ENCODE peak calls at places on chromosomes 16 and 17, in eight cellular contexts. E is HFFc6; U is stimulated activated CD8-positive, alpha-beta memory T cell treated with anti-CD3 and anti-CD28 coated beads, Interleukin-2, amount 100 ng/mL, for 1 hour; F is effector CD4-positive, alpha-beta T cell; H is H54; A is activated CD4-positive, CD25-positive, alpha-beta regulatory T cell; B is aorta; G is activated naive CD4-positive, alpha-beta T cell. S is an unnamed sample.

GRCh38 chr17:50659220-50659619 is 24.5 kb downstream of the ABCC3 start:
- DNase-seq in E (no peak), U (no peak), F (no peak), H (no peak), A (no peak), B (peak), G (no peak), S (no peak)

GRCh38 chr17:81482673-81483072 is 29.9 kb downstream of the ACTG1 start:
- DNase-seq in E (no peak), U (no peak), F (no peak), H (no peak), A (no peak), B (no peak), G (no peak), S (no peak)

GRCh38 chr17:48592592-48592991 is 987 bp downstream of the HOXB5 start:
- DNase-seq in E (no peak), U (no peak), F (no peak), H (no peak), A (no peak), B (no peak), G (no peak), S (no peak)

GRCh38 chr17:3963214-3964201 is 729 bp downstream of the ATP2A3 start:
- DNase-seq in E (no peak), U (peak), F (peak), H (no peak), A (peak), B (no peak), G (no peak), S (no peak)

GRCh38 chr17:30894236-30894635 is 11.8 kb downstream of the TEFM start:
- DNase-seq in E (no peak), U (no peak), F (no peak), H (no peak), A (no peak), B (no peak), G (no peak), S (no peak)

GRCh38 chr17:50177983-50178834 is 12.4 kb downstream of the SGCA start:
- DNase-seq in E (peak), U (peak), F (peak), H (peak), A (no peak), B (peak), G (no peak), S (peak)

GRCh38 chr16:50229149-50229726 is 37.1 kb upstream of the ADCY7 start:
- DNase-seq in E (no peak), U (no peak), F (no peak), H (no peak), A (no peak), B (no peak), G (no peak), S (no peak)

GRCh38 chr16:58022601-58023371 is 2.8 kb upstream of the MMP15 start:
- DNase-seq in E (peak), U (no peak), F (no peak), H (peak), A (no peak), B (peak), G (no peak), S (peak)

GRCh38 chr16:13425840-13426239 is 494.1 kb upstream of the ERCC4 start:
- DNase-seq in E (no peak), U (no peak), F (no peak), H (no peak), A (no peak), B (no peak), G (no peak), S (no peak)

GRCh38 chr17:4199818-4200402 is 56.9 kb downstream of the CYB5D2 start:
- DNase-seq in E (no peak), U (no peak), F (peak), H (peak), A (no peak), B (no peak), G (no peak), S (peak)

GRCh38 chr17:48043171-48043570 is 5.0 kb upstream of the NFE2L1 start:
- DNase-seq in E (no peak), U (no peak), F (no peak), H (no peak), A (no peak), B (no peak), G (no peak), S (peak)

GRCh38 chr17:50080827-50081226 is 14.3 kb upstream of the PDK2 start:
- DNase-seq in E (no peak), U (no peak), F (no peak), H (no peak), A (no peak), B (peak), G (no peak), S (no peak)

GRCh38 chr16:78641463-78641862 is 542.0 kb downstream of the WWOX start:
- DNase-seq in E (no peak), U (no peak), F (no peak), H (no peak), A (no peak), B (no peak), G (no peak), S (no peak)

GRCh38 chr16:84947996-84948854 is 63.1 kb downstream of the ZDHHC7 start:
- DNase-seq in E (no peak), U (no peak), F (no peak), H (no peak), A (no peak), B (no peak), G (no peak), S (no peak)

GRCh38 chr16:17434006-17434405 is 36.8 kb downstream of the XYLT1 start:
- DNase-seq in E (no peak), U (no peak), F (no peak), H (no peak), A (no peak), B (no peak), G (no peak), S (no peak)

GRCh38 chr16:47778106-47778803 is 317.1 kb downstream of the PHKB start:
- DNase-seq in E (no peak), U (no peak), F (no peak), H (no peak), A (no peak), B (no peak), G (no peak), S (no peak)

GRCh38 chr17:16141685-16142084 is 73.6 kb downstream of the NCOR1 start:
- DNase-seq in E (no peak), U (no peak), F (no peak), H (no peak), A (no peak), B (no peak), G (no peak), S (no peak)

GRCh38 chr16:88014201-88014781 is 63.1 kb downstream of the BANP start:
- DNase-seq in E (no peak), U (no peak), F (no peak), H (no peak), A (no peak), B (no peak), G (no peak), S (peak)

GRCh38 chr17:39555368-39555767 is 52.4 kb downstream of the NEUROD2 start:
- DNase-seq in E (no peak), U (no peak), F (no peak), H (no peak), A (no peak), B (no peak), G (no peak), S (no peak)

GRCh38 chr16:50261707-50262235 is 4.6 kb upstream of the ADCY7 start:
- DNase-seq in E (no peak), U (no peak), F (no peak), H (no peak), A (no peak), B (peak), G (no peak), S (no peak)

GRCh38 chr17:78341559-78342437 is 18.1 kb downstream of the SOCS3 start:
- DNase-seq in E (peak), U (no peak), F (no peak), H (peak), A (no peak), B (peak), G (no peak), S (peak)

GRCh38 chr17:48860034-48860433 is 29.2 kb downstream of the CALCOCO2 start:
- DNase-seq in E (no peak), U (no peak), F (no peak), H (no peak), A (no peak), B (no peak), G (no peak), S (no peak)

GRCh38 chr17:78753316-78754250 is 28.5 kb downstream of the CYTH1 start:
- DNase-seq in E (no peak), U (no peak), F (no peak), H (no peak), A (no peak), B (no peak), G (no peak), S (no peak)

GRCh38 chr17:4003501-4004421 is 39.5 kb upstream of the ATP2A3 start:
- DNase-seq in E (no peak), U (no peak), F (no peak), H (no peak), A (no peak), B (peak), G (no peak), S (no peak)

GRCh38 chr16:58042001-58042885 is 16.7 kb downstream of the MMP15 start:
- DNase-seq in E (no peak), U (no peak), F (no peak), H (no peak), A (no peak), B (no peak), G (no peak), S (no peak)

GRCh38 chr17:3817851-3818605 is 17.0 kb upstream of the ITGAE start:
- DNase-seq in E (no peak), U (no peak), F (no peak), H (no peak), A (no peak), B (no peak), G (no peak), S (no peak)

GRCh38 chr17:81713004-81713555 is 996 bp downstream of the SLC25A10 start:
- DNase-seq in E (no peak), U (no peak), F (no peak), H (no peak), A (no peak), B (peak), G (no peak), S (peak)

GRCh38 chr17:30238003-30238344 is 2.5 kb upstream of the SLC6A4 start:
- DNase-seq in E (no peak), U (no peak), F (no peak), H (no peak), A (no peak), B (no peak), G (no peak), S (no peak)

GRCh38 chr17:38361700-38362465 is 10.2 kb downstream of the SOCS7 start:
- DNase-seq in E (peak), U (no peak), F (no peak), H (no peak), A (no peak), B (no peak), G (no peak), S (no peak)

GRCh38 chr17:35117984-35118383 is 1.7 kb downstream of the RAD51D start:
- DNase-seq in E (peak), U (no peak), F (no peak), H (no peak), A (no peak), B (no peak), G (no peak), S (peak)

GRCh38 chr16:85610059-85610445 is 3.1 kb upstream of the GSE1 start:
- DNase-seq in E (no peak), U (no peak), F (no peak), H (no peak), A (no peak), B (no peak), G (no peak), S (peak)

GRCh38 chr17:7404737-7405412 is 978 bp upstream of the TMEM256 start:
- DNase-seq in E (peak), U (no peak), F (peak), H (peak), A (peak), B (peak), G (no peak), S (no peak)

GRCh38 chr17:71921726-71922320 is 199.0 kb upstream of the SOX9 start:
- DNase-seq in E (no peak), U (no peak), F (no peak), H (no peak), A (no peak), B (no peak), G (no peak), S (peak)

S was measured in HT1080.